ENCODE peak calls at places on chromosome 13, in eight cellular contexts. V, M, J, D, Z, Q, W and A are unnamed samples.
A peak's percentile ranks its signal among the peaks of the same experiment; 100 is the strongest.

GRCh38 chr13:90003566-90003965 is 1343.9 kb upstream of the MIR17HG start:
- DNase-seq in M (no peak), D (no peak), J (no peak), Z (no peak), W (no peak), V (no peak), Q (no peak), A (no peak)

GRCh38 chr13:99971576-99972189 is at the start of gene ZIC5:
- DNase-seq in V (no peak), Z (no peak), D (no peak), Q (no peak), W (no peak), J (no peak), M (no peak), A (no peak)

GRCh38 chr13:51331354-51331861 is 8.1 kb upstream of the SERPINE3 start:
- DNase-seq in J (no peak), V (no peak), Q (no peak), M (no peak), Z (no peak), D (no peak), W (peak; percentile 34), A (no peak)

GRCh38 chr13:49904729-49905456 is 31.2 kb downstream of the SPRYD7 start:
- DNase-seq in J (no peak), D (no peak), Q (no peak), Z (no peak), V (no peak), W (no peak), M (no peak), A (no peak)

GRCh38 chr13:51626749-51627148 is 42.5 kb downstream of the WDFY2 start:
- DNase-seq in J (no peak), Q (no peak), V (peak; percentile 46), W (peak; percentile 40), Z (no peak), M (no peak), D (no peak), A (peak; percentile 43)

GRCh38 chr13:20495087-20496023 is 30.3 kb downstream of the CRYL1 start:
- DNase-seq in J (peak; percentile 67), W (peak; percentile 56), Q (peak; percentile 86), V (peak; percentile 41), Z (peak; percentile 83), M (no peak), D (no peak), A (peak; percentile 81)

GRCh38 chr13:57666554-57666953 is 35.0 kb downstream of the PCDH17 start:
- DNase-seq in Z (no peak), Q (no peak), V (no peak), M (no peak), J (no peak), D (no peak), W (no peak), A (no peak)

GRCh38 chr13:78520425-78520824 is 82.9 kb downstream of the POU4F1 start:
- DNase-seq in V (no peak), Q (no peak), D (no peak), Z (no peak), M (no peak), J (no peak), W (no peak), A (no peak)

GRCh38 chr13:85261757-85262346 is 537.4 kb downstream of the SLITRK6 start:
- DNase-seq in Q (no peak), M (no peak), D (no peak), V (no peak), J (no peak), Z (no peak), W (no peak), A (peak; percentile 49)

GRCh38 chr13:102763745-102764144 is 9.8 kb downstream of the TEX30 start:
- DNase-seq in Z (no peak), Q (no peak), J (no peak), D (no peak), M (no peak), V (no peak), W (no peak), A (no peak)
- H3K4me3 ChIP-seq in Z (no peak overlapping the region), Q (no peak overlapping the region), J (no peak overlapping the region), D (no peak overlapping the region), M (no peak overlapping the region), V (no peak overlapping the region), W (no peak overlapping the region), A (no peak overlapping the region)

GRCh38 chr13:39784347-39784746 is 128.9 kb downstream of the COG6 start:
- DNase-seq in J (no peak), M (no peak), W (no peak), Z (peak; percentile 27), Q (no peak), D (no peak), V (no peak), A (no peak)

GRCh38 chr13:39789451-39789850 is 134.0 kb downstream of the COG6 start:
- DNase-seq in M (no peak), Q (no peak), V (no peak), Z (no peak), W (peak; percentile 80), D (no peak), J (no peak), A (peak; percentile 83)

GRCh38 chr13:39786091-39786490 is 130.6 kb downstream of the COG6 start:
- DNase-seq in M (no peak), Z (no peak), W (no peak), Q (no peak), V (no peak), J (no peak), D (no peak), A (no peak)

GRCh38 chr13:39788097-39788496 is 132.6 kb downstream of the COG6 start:
- DNase-seq in J (no peak), D (peak; percentile 22), V (peak; percentile 38), M (no peak), W (no peak), Z (no peak), Q (no peak), A (no peak)

DNA sequence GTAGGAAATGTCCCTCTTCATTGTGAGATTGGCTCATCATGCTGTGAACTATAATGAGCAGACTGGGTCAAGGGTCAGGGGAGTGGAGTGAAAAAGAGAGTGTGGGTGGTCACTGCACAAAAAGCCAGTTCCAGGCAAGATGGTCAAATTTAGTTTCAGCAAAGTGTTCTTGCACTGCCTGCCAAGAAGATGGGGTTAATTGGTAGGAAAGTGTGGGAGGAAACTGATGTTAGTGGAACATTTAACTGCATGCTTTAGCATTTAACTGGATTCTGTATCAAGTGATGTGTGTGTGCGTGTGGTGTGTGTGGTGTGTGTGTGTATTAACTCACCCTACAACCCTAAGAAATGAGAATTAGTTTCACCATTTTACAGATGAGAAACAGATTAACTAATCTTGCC is 131.6 kb downstream of the COG6 start:
- DNase-seq in D (no peak), V (no peak), Z (no peak), M (no peak), W (no peak), Q (no peak), J (no peak), A (no peak)
- TF ChIP-seq CTCF in D (no peak), V (no peak), Z (no peak), M (no peak), W (no peak), Q (no peak), J (no peak), A (no peak)

GRCh38 chr13:110347535-110348308 is 40.6 kb downstream of the COL4A2 start:
- DNase-seq in W (peak; percentile 99), Q (no peak), D (peak; percentile 46), J (no peak), V (peak; percentile 67), Z (peak; percentile 83), M (peak; percentile 92), A (peak; percentile 100)
- H3K4me3 ChIP-seq in W (no peak overlapping the region), Q (no peak overlapping the region), D (no peak overlapping the region), J (no peak overlapping the region), V (no peak overlapping the region), Z (no peak overlapping the region), M (no peak overlapping the region), A (no peak overlapping the region)

GRCh38 chr13:25222740-25223139 is 50.7 kb upstream of the AMER2 start:
- DNase-seq in J (no peak), D (no peak), V (no peak), M (no peak), Z (no peak), Q (no peak), W (no peak), A (no peak)
- TF ChIP-seq CTCF in J (no peak), D (no peak), V (no peak), M (no peak), Z (no peak), Q (no peak), W (no peak), A (no peak)

GRCh38 chr13:40401911-40402776 is 264.3 kb downstream of the FOXO1 start:
- DNase-seq in D (peak; percentile 95), Z (peak; percentile 96), Q (peak; percentile 94), W (peak; percentile 89), V (peak; percentile 97), J (peak; percentile 98), M (peak; percentile 97), A (peak; percentile 90)

GRCh38 chr13:40404407-40404806 is 262.0 kb downstream of the FOXO1 start:
- DNase-seq in V (no peak), D (no peak), Z (no peak), W (no peak), Q (no peak), M (no peak), J (no peak), A (no peak)

GRCh38 chr13:40404967-40405716 is 261.3 kb downstream of the FOXO1 start:
- DNase-seq in W (no peak), D (no peak), J (no peak), Z (no peak), M (no peak), V (no peak), Q (no peak), A (no peak)

GRCh38 chr13:40403509-40404241 is 262.8 kb downstream of the FOXO1 start:
- DNase-seq in Z (no peak), Q (no peak), W (no peak), V (no peak), J (no peak), M (no peak), D (no peak), A (no peak)

DNA sequence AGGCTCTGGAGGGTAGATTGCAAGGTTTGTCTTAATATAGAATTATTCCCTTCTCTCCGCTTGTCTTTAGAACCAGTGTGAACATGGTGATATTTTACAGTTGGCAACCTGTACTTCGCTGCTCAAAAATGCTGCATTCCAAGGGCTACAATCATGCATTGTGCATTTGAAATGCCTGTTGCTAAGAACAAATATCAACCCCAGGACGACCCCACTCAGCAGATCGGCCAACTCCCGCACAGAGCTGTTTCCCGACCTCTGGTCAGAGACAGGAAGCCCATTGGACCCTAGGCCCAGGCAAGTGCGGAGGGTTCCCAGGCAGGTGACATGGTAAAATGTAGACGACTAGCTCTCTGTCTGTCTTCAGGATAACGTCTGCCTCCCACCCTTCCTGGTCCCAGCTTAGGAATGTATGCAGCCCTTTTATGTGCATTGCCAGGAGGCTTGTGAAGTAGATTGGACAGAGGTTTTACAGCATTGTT is 263.5 kb downstream of the FOXO1 start:
- DNase-seq in M (no peak), J (peak; percentile 34), D (no peak), V (no peak), Z (peak; percentile 79), W (no peak), Q (peak; percentile 14), A (peak; percentile 47)
- H3K4me3 ChIP-seq in M (no peak overlapping the region), J (no peak overlapping the region), D (peak overlapping the region; percentile 5), V (peak overlapping the region; percentile 23), Z (no peak overlapping the region), W (no peak overlapping the region), Q (no peak overlapping the region), A (no peak overlapping the region)